ENCODE peak calls at places on chromosomes 16 and 17, in ten cellular contexts. N, M, H, P, J, C, G, A, W and K are unnamed samples.

GRCh38 chr16:46801428-46802049 is 29.4 kb downstream of the C16orf87 start:
- DNase-seq in N (no peak), M (peak), H (no peak), P (peak), J (no peak), C (no peak), G (no peak), A (no peak), W (peak), K (no peak)

GRCh38 chr17:31371511-31372097 is 19.9 kb upstream of the RAB11FIP4 start:
- DNase-seq in N (no peak), M (no peak), H (peak), P (no peak), J (no peak), C (no peak), G (no peak), A (no peak), W (peak), K (no peak)

GRCh38 chr17:63702616-63703015 is 2.7 kb upstream of the LIMD2 start:
- DNase-seq in N (no peak), M (no peak), H (no peak), P (no peak), J (no peak), C (no peak), G (no peak), A (no peak), W (no peak), K (no peak)

GRCh38 chr16:56257666-56258359 is 66.5 kb downstream of the GNAO1 start:
- DNase-seq in N (no peak), M (no peak), H (no peak), P (no peak), J (no peak), C (no peak), G (peak), A (no peak), W (no peak), K (no peak)

GRCh38 chr17:64781394-64781793 is 119.3 kb upstream of the SMURF2 start:
- DNase-seq in N (peak), M (no peak), H (no peak), P (no peak), J (no peak), C (peak), G (no peak), A (peak), W (peak), K (no peak)

GRCh38 chr16:3625911-3626732 is 14.7 kb upstream of the SLX4 start:
- DNase-seq in N (no peak), M (no peak), H (no peak), P (no peak), J (no peak), C (no peak), G (no peak), A (no peak), W (no peak), K (no peak)

GRCh38 chr16:54987081-54987480 is 56.4 kb downstream of the IRX5 start:
- DNase-seq in N (no peak), M (no peak), H (no peak), P (no peak), J (peak), C (no peak), G (no peak), A (no peak), W (no peak), K (no peak)

GRCh38 chr17:2071421-2072281 is 16.7 kb downstream of the HIC1 start:
- DNase-seq in N (no peak), M (no peak), H (no peak), P (no peak), J (no peak), C (no peak), G (no peak), A (no peak), W (peak), K (no peak)

GRCh38 chr16:56964243-56965148 is 2.7 kb downstream of the CETP start:
- DNase-seq in N (peak), M (peak), H (peak), P (no peak), J (peak), C (peak), G (peak), A (peak), W (peak), K (no peak)

GRCh38 chr16:56094231-56094630 is 97.1 kb upstream of the GNAO1 start:
- DNase-seq in N (no peak), M (no peak), H (no peak), P (no peak), J (no peak), C (no peak), G (no peak), A (no peak), W (no peak), K (no peak)

GRCh38 chr17:29588561-29589411 is 662 bp downstream of the GIT1 start:
- DNase-seq in N (peak), M (no peak), H (no peak), P (peak), J (no peak), C (peak), G (no peak), A (no peak), W (peak), K (no peak)

GRCh38 chr17:57649731-57650484 is 95.2 kb downstream of the CCDC182 start:
- DNase-seq in N (no peak), M (no peak), H (no peak), P (no peak), J (no peak), C (no peak), G (no peak), A (no peak), W (peak), K (no peak)

GRCh38 chr17:13541032-13541480 is 60.7 kb downstream of the HS3ST3A1 start:
- DNase-seq in N (no peak), M (no peak), H (peak), P (no peak), J (no peak), C (no peak), G (no peak), A (no peak), W (peak), K (no peak)

GRCh38 chr17:28759296-28759865 is 15.6 kb downstream of the TRAF4 start:
- DNase-seq in N (no peak), M (no peak), H (no peak), P (no peak), J (no peak), C (no peak), G (no peak), A (no peak), W (no peak), K (no peak)

GRCh38 chr17:57328109-57328882 is 72.0 kb downstream of the MSI2 start:
- DNase-seq in N (no peak), M (no peak), H (peak), P (no peak), J (no peak), C (no peak), G (no peak), A (no peak), W (no peak), K (no peak)

GRCh38 chr17:58968662-58969061 is 138.0 kb downstream of the TRIM37 start:
- DNase-seq in N (no peak), M (no peak), H (no peak), P (peak), J (no peak), C (no peak), G (no peak), A (no peak), W (no peak), K (no peak)

GRCh38 chr17:41873559-41874292 is 8.5 kb upstream of the KLHL11 start:
- DNase-seq in N (no peak), M (no peak), H (no peak), P (no peak), J (no peak), C (no peak), G (no peak), A (peak), W (peak), K (no peak)

GRCh38 chr16:12906765-12907516 is 5.5 kb downstream of the SHISA9 start:
- DNase-seq in N (no peak), M (no peak), H (no peak), P (no peak), J (no peak), C (no peak), G (no peak), A (no peak), W (no peak), K (no peak)

GRCh38 chr16:89733322-89733721 is 12.0 kb downstream of the ZNF276 start:
- DNase-seq in N (no peak), M (no peak), H (no peak), P (no peak), J (no peak), C (no peak), G (no peak), A (no peak), W (no peak), K (no peak)

GRCh38 chr17:3989156-3989886 is 25.1 kb upstream of the ATP2A3 start:
- DNase-seq in N (no peak), M (no peak), H (no peak), P (no peak), J (no peak), C (no peak), G (no peak), A (no peak), W (no peak), K (no peak)

GRCh38 chr17:34291721-34292348 is 6.3 kb downstream of the CCL11 start:
- DNase-seq in N (no peak), M (no peak), H (no peak), P (no peak), J (no peak), C (no peak), G (no peak), A (no peak), W (peak), K (no peak)

GRCh38 chr16:48386559-48387312 is 1.5 kb upstream of the SIAH1 start:
- DNase-seq in N (no peak), M (no peak), H (no peak), P (no peak), J (no peak), C (no peak), G (no peak), A (no peak), W (no peak), K (no peak)